ENCODE peak calls at places on chromosomes 7 and 10, in eight cellular contexts. One of them, this sample, is unnamed.

GRCh38 chr7:155466814-155467675 is 9.1 kb downstream of the EN2 start:
- DNase-seq in activated CD4-positive, alpha-beta T cell treated with anti-CD3 and anti-CD28 coated beads, Interleukin-2, amount 50 U/mL, for 24 hours: no peak
- DNase-seq in kidney tubule cell: no peak
- DNase-seq in NCI-H1436: no peak
- DNase-seq in body of pancreas: peak
- DNase-seq in activated T-cell treated with anti-CD3 and anti-CD28 coated beads for 48 hours: peak
- DNase-seq in astrocyte of the spinal cord: peak
- DNase-seq in Karpas-422: no peak
- DNase-seq in this sample: no peak

GRCh38 chr10:68560916-68561691 is 967 bp downstream of the TET1 start:
- DNase-seq in activated CD4-positive, alpha-beta T cell treated with anti-CD3 and anti-CD28 coated beads, Interleukin-2, amount 50 U/mL, for 24 hours: no peak
- DNase-seq in kidney tubule cell: no peak
- DNase-seq in NCI-H1436: no peak
- DNase-seq in body of pancreas: peak
- DNase-seq in activated T-cell treated with anti-CD3 and anti-CD28 coated beads for 48 hours: peak
- DNase-seq in astrocyte of the spinal cord: peak
- DNase-seq in Karpas-422: no peak
- DNase-seq in this sample: no peak

GRCh38 chr10:128064615-128065580 is 61.3 kb downstream of the MKI67 start:
- DNase-seq in activated CD4-positive, alpha-beta T cell treated with anti-CD3 and anti-CD28 coated beads, Interleukin-2, amount 50 U/mL, for 24 hours: peak
- DNase-seq in kidney tubule cell: peak
- DNase-seq in NCI-H1436: no peak
- DNase-seq in body of pancreas: peak
- DNase-seq in activated T-cell treated with anti-CD3 and anti-CD28 coated beads for 48 hours: peak
- DNase-seq in astrocyte of the spinal cord: peak
- DNase-seq in Karpas-422: peak
- DNase-seq in this sample: peak

GRCh38 chr10:85784792-85785191 is 581.8 kb downstream of the GRID1 start:
- DNase-seq in activated CD4-positive, alpha-beta T cell treated with anti-CD3 and anti-CD28 coated beads, Interleukin-2, amount 50 U/mL, for 24 hours: no peak
- DNase-seq in kidney tubule cell: no peak
- DNase-seq in NCI-H1436: no peak
- DNase-seq in body of pancreas: no peak
- DNase-seq in activated T-cell treated with anti-CD3 and anti-CD28 coated beads for 48 hours: no peak
- DNase-seq in astrocyte of the spinal cord: no peak
- DNase-seq in Karpas-422: no peak
- DNase-seq in this sample: no peak

GRCh38 chr7:26365077-26365896 is 73.6 kb downstream of the SNX10 start:
- DNase-seq in activated CD4-positive, alpha-beta T cell treated with anti-CD3 and anti-CD28 coated beads, Interleukin-2, amount 50 U/mL, for 24 hours: peak
- DNase-seq in kidney tubule cell: peak
- DNase-seq in NCI-H1436: peak
- DNase-seq in body of pancreas: peak
- DNase-seq in activated T-cell treated with anti-CD3 and anti-CD28 coated beads for 48 hours: no peak
- DNase-seq in astrocyte of the spinal cord: peak
- DNase-seq in Karpas-422: peak
- DNase-seq in this sample: peak

GRCh38 chr10:112379635-112380296 is 5.8 kb downstream of the ACSL5 start:
- DNase-seq in activated CD4-positive, alpha-beta T cell treated with anti-CD3 and anti-CD28 coated beads, Interleukin-2, amount 50 U/mL, for 24 hours: no peak
- DNase-seq in kidney tubule cell: peak
- DNase-seq in NCI-H1436: no peak
- DNase-seq in body of pancreas: no peak
- DNase-seq in activated T-cell treated with anti-CD3 and anti-CD28 coated beads for 48 hours: no peak
- DNase-seq in astrocyte of the spinal cord: no peak
- DNase-seq in Karpas-422: no peak
- DNase-seq in this sample: no peak

GRCh38 chr10:131667561-131667960 is 233.2 kb upstream of the PPP2R2D start:
- DNase-seq in activated CD4-positive, alpha-beta T cell treated with anti-CD3 and anti-CD28 coated beads, Interleukin-2, amount 50 U/mL, for 24 hours: no peak
- DNase-seq in kidney tubule cell: no peak
- DNase-seq in NCI-H1436: no peak
- DNase-seq in body of pancreas: no peak
- DNase-seq in activated T-cell treated with anti-CD3 and anti-CD28 coated beads for 48 hours: no peak
- DNase-seq in astrocyte of the spinal cord: no peak
- DNase-seq in Karpas-422: no peak
- DNase-seq in this sample: no peak

GRCh38 chr10:116111483-116112095 is 161.4 kb downstream of the GFRA1 start:
- DNase-seq in activated CD4-positive, alpha-beta T cell treated with anti-CD3 and anti-CD28 coated beads, Interleukin-2, amount 50 U/mL, for 24 hours: no peak
- DNase-seq in kidney tubule cell: no peak
- DNase-seq in NCI-H1436: no peak
- DNase-seq in body of pancreas: no peak
- DNase-seq in activated T-cell treated with anti-CD3 and anti-CD28 coated beads for 48 hours: no peak
- DNase-seq in astrocyte of the spinal cord: no peak
- DNase-seq in Karpas-422: no peak
- DNase-seq in this sample: no peak

GRCh38 chr7:37495574-37496184 is 47.0 kb upstream of the ELMO1 start:
- DNase-seq in activated CD4-positive, alpha-beta T cell treated with anti-CD3 and anti-CD28 coated beads, Interleukin-2, amount 50 U/mL, for 24 hours: peak
- DNase-seq in kidney tubule cell: peak
- DNase-seq in NCI-H1436: no peak
- DNase-seq in body of pancreas: no peak
- DNase-seq in activated T-cell treated with anti-CD3 and anti-CD28 coated beads for 48 hours: no peak
- DNase-seq in astrocyte of the spinal cord: peak
- DNase-seq in Karpas-422: peak
- DNase-seq in this sample: no peak

GRCh38 chr10:90443342-90443741 is 414.5 kb downstream of the HTR7 start:
- DNase-seq in activated CD4-positive, alpha-beta T cell treated with anti-CD3 and anti-CD28 coated beads, Interleukin-2, amount 50 U/mL, for 24 hours: no peak
- DNase-seq in kidney tubule cell: no peak
- DNase-seq in NCI-H1436: no peak
- DNase-seq in body of pancreas: no peak
- DNase-seq in activated T-cell treated with anti-CD3 and anti-CD28 coated beads for 48 hours: no peak
- DNase-seq in astrocyte of the spinal cord: no peak
- DNase-seq in Karpas-422: no peak
- DNase-seq in this sample: no peak

GRCh38 chr10:74171625-74172024 is 20.6 kb downstream of the ADK start:
- DNase-seq in activated CD4-positive, alpha-beta T cell treated with anti-CD3 and anti-CD28 coated beads, Interleukin-2, amount 50 U/mL, for 24 hours: no peak
- DNase-seq in kidney tubule cell: no peak
- DNase-seq in NCI-H1436: no peak
- DNase-seq in body of pancreas: no peak
- DNase-seq in activated T-cell treated with anti-CD3 and anti-CD28 coated beads for 48 hours: no peak
- DNase-seq in astrocyte of the spinal cord: no peak
- DNase-seq in Karpas-422: no peak
- DNase-seq in this sample: no peak

GRCh38 chr7:139828880-139829653 is at the start of gene TBXAS1:
- DNase-seq in activated CD4-positive, alpha-beta T cell treated with anti-CD3 and anti-CD28 coated beads, Interleukin-2, amount 50 U/mL, for 24 hours: no peak
- DNase-seq in kidney tubule cell: peak
- DNase-seq in NCI-H1436: no peak
- DNase-seq in body of pancreas: peak
- DNase-seq in activated T-cell treated with anti-CD3 and anti-CD28 coated beads for 48 hours: no peak
- DNase-seq in astrocyte of the spinal cord: no peak
- DNase-seq in Karpas-422: no peak
- DNase-seq in this sample: no peak

GRCh38 chr10:84375011-84375410 is 46.6 kb downstream of the CCSER2 start:
- DNase-seq in activated CD4-positive, alpha-beta T cell treated with anti-CD3 and anti-CD28 coated beads, Interleukin-2, amount 50 U/mL, for 24 hours: peak
- DNase-seq in kidney tubule cell: peak
- DNase-seq in NCI-H1436: peak
- DNase-seq in body of pancreas: peak
- DNase-seq in activated T-cell treated with anti-CD3 and anti-CD28 coated beads for 48 hours: no peak
- DNase-seq in astrocyte of the spinal cord: peak
- DNase-seq in Karpas-422: peak
- DNase-seq in this sample: peak

GRCh38 chr10:43308986-43309385 is 42.1 kb upstream of the RASGEF1A start:
- DNase-seq in activated CD4-positive, alpha-beta T cell treated with anti-CD3 and anti-CD28 coated beads, Interleukin-2, amount 50 U/mL, for 24 hours: no peak
- DNase-seq in kidney tubule cell: no peak
- DNase-seq in NCI-H1436: no peak
- DNase-seq in body of pancreas: peak
- DNase-seq in activated T-cell treated with anti-CD3 and anti-CD28 coated beads for 48 hours: no peak
- DNase-seq in astrocyte of the spinal cord: no peak
- DNase-seq in Karpas-422: no peak
- DNase-seq in this sample: no peak